ENCODE peak calls at places on chromosomes 5 and 9, in five cellular contexts. One of them, this sample, is unnamed. For H3K36me3, the result is how much of the 10 kb centered on the place peaks cover.

GRCh38 chr9:114953917-114954316 is 23.5 kb upstream of the TNFSF8 start:
- DNase-seq in H1: no peak
- DNase-seq in upper lobe of left lung: peak
- DNase-seq in transverse colon: peak
- DNase-seq in HepG2: no peak
- DNase-seq in this sample: no peak

GRCh38 chr9:114430443-114430842 is 42.7 kb upstream of the AKNA start:
- DNase-seq in HepG2: no peak
- DNase-seq in upper lobe of left lung: no peak
- DNase-seq in H1: no peak
- DNase-seq in transverse colon: no peak
- DNase-seq in this sample: no peak

GRCh38 chr9:110152704-110153374 is 55.1 kb downstream of the C9orf152 start:
- DNase-seq in upper lobe of left lung: no peak
- DNase-seq in transverse colon: no peak
- DNase-seq in H1: no peak
- DNase-seq in HepG2: peak
- DNase-seq in this sample: no peak

GRCh38 chr5:61995486-61995885 is 310.5 kb upstream of the KIF2A start:
- DNase-seq in transverse colon: no peak
- DNase-seq in upper lobe of left lung: no peak
- DNase-seq in HepG2: no peak
- DNase-seq in H1: no peak
- DNase-seq in this sample: no peak

GRCh38 chr5:139698461-139699146 is 50.5 kb downstream of the CXXC5 start:
- DNase-seq in H1: no peak
- DNase-seq in upper lobe of left lung: no peak
- DNase-seq in transverse colon: peak
- DNase-seq in HepG2: no peak
- DNase-seq in this sample: peak

GRCh38 chr5:90264930-90265857 is 144.4 kb downstream of the CETN3 start:
- DNase-seq in HepG2: peak
- DNase-seq in upper lobe of left lung: peak
- DNase-seq in transverse colon: peak
- DNase-seq in H1: peak
- DNase-seq in this sample: peak

GRCh38 chr9:97830884-97831829 is 21.9 kb upstream of the FOXE1 start:
- DNase-seq in HepG2: peak
- DNase-seq in H1: no peak
- DNase-seq in upper lobe of left lung: no peak
- DNase-seq in transverse colon: no peak
- DNase-seq in this sample: no peak

GRCh38 chr9:108002296-108003056 is 512.9 kb upstream of the KLF4 start:
- DNase-seq in H1: no peak
- DNase-seq in transverse colon: peak
- DNase-seq in HepG2: no peak
- DNase-seq in upper lobe of left lung: peak
- DNase-seq in this sample: no peak

GRCh38 chr5:2196989-2197531 is 314.3 kb upstream of the IRX4 start:
- DNase-seq in transverse colon: no peak
- DNase-seq in upper lobe of left lung: no peak
- DNase-seq in H1: no peak
- DNase-seq in HepG2: no peak
- DNase-seq in this sample: no peak

GRCh38 chr9:113310538-113310937 is 7.4 kb upstream of the RNF183 start:
- DNase-seq in HepG2: no peak
- DNase-seq in transverse colon: no peak
- DNase-seq in H1: no peak
- DNase-seq in upper lobe of left lung: no peak
- DNase-seq in this sample: no peak

GRCh38 chr5:117982691-117983090 is 1005.7 kb downstream of the DTWD2 start:
- DNase-seq in H1: no peak
- DNase-seq in upper lobe of left lung: no peak
- DNase-seq in HepG2: no peak
- DNase-seq in transverse colon: no peak
- DNase-seq in this sample: no peak

GRCh38 chr9:37149646-37150308 is 29.4 kb downstream of the ZCCHC7 start:
- DNase-seq in H1: no peak
- DNase-seq in HepG2: no peak
- DNase-seq in upper lobe of left lung: no peak
- DNase-seq in transverse colon: no peak
- DNase-seq in this sample: no peak
- H3K36me3 ChIP-seq in H1: under half
- H3K36me3 ChIP-seq in HepG2: under half
- H3K36me3 ChIP-seq in upper lobe of left lung: under half
- H3K36me3 ChIP-seq in transverse colon: under half
- H3K36me3 ChIP-seq in this sample: under half

GRCh38 chr5:59893061-59893435 is 478 bp downstream of the PDE4D start:
- DNase-seq in H1: no peak
- DNase-seq in transverse colon: no peak
- DNase-seq in upper lobe of left lung: no peak
- DNase-seq in HepG2: no peak
- DNase-seq in this sample: no peak

GRCh38 chr5:59893436-59894227 is at the start of gene PDE4D:
- DNase-seq in upper lobe of left lung: peak
- DNase-seq in H1: peak
- DNase-seq in transverse colon: peak
- DNase-seq in HepG2: no peak
- DNase-seq in this sample: peak

GRCh38 chr5:59897075-59897474 is 3.5 kb upstream of the PDE4D start:
- DNase-seq in upper lobe of left lung: no peak
- DNase-seq in transverse colon: no peak
- DNase-seq in H1: no peak
- DNase-seq in HepG2: no peak
- DNase-seq in this sample: no peak
- TF ChIP-seq EP300 in upper lobe of left lung: no peak
- TF ChIP-seq EP300 in transverse colon: no peak
- TF ChIP-seq EP300 in H1: no peak
- TF ChIP-seq EP300 in HepG2: no peak
- TF ChIP-seq EP300 in this sample: no peak

DNA sequence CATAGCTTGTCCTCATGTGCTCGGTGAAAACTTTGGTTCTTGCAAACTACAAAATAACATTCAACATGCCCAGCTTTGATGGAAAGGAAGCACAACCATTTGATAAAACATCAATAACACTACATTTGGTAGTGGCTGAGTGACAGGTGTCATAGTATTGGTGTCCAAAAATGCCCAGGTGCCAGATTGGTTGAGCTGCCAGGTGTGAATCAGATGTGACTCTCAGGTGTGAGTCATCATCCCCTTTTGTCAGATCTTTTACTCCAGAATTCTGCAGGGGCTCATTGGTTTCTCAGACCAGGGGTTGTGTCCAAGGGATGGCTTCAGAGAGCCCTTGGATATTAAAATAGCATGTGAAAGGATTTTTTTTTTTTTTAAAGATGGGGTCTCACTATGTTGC is 22.5 kb upstream of the POMT1 start:
- DNase-seq in HepG2: no peak
- DNase-seq in upper lobe of left lung: no peak
- DNase-seq in transverse colon: no peak
- DNase-seq in H1: no peak
- DNase-seq in this sample: no peak
- H3K36me3 ChIP-seq in HepG2: half or more
- H3K36me3 ChIP-seq in upper lobe of left lung: half or more
- H3K36me3 ChIP-seq in transverse colon: under half
- H3K36me3 ChIP-seq in H1: half or more
- H3K36me3 ChIP-seq in this sample: half or more

GRCh38 chr5:172659909-172660628 is 19.0 kb downstream of the NEURL1B start:
- DNase-seq in upper lobe of left lung: peak
- DNase-seq in HepG2: peak
- DNase-seq in transverse colon: peak
- DNase-seq in H1: no peak
- DNase-seq in this sample: peak
- TF ChIP-seq EP300 in upper lobe of left lung: no peak
- TF ChIP-seq EP300 in HepG2: peak
- TF ChIP-seq EP300 in transverse colon: peak
- TF ChIP-seq EP300 in H1: no peak
- TF ChIP-seq EP300 in this sample: no peak

DNA sequence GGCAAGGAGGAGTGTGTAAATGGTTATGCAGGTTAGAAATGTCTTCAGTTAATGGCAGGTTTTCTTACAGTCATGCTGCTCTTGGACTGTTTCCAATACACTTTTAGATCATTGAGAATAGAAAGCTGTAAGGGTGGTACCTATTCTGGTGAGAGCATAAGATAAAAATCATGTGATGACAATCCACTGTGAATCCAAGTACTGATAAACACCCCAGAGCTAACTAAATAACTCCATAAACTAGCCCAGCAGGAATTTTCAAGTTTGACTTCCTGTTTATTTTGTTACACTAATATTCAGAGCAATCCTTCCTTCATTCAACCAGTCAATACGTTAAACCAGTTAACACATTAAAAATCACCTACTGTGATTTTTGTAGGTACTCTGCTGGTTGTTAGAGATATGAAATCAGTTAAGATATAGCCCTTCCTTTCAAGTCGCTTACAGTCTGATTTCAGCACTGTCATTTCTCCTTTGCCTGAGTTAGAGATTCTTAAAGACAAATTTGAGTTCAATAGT is 22.6 kb downstream of the VCAN start:
- DNase-seq in H1: no peak
- DNase-seq in upper lobe of left lung: no peak
- DNase-seq in HepG2: no peak
- DNase-seq in transverse colon: no peak
- DNase-seq in this sample: no peak
- H3K36me3 ChIP-seq in H1: under half
- H3K36me3 ChIP-seq in upper lobe of left lung: under half
- H3K36me3 ChIP-seq in HepG2: under half
- H3K36me3 ChIP-seq in transverse colon: under half
- H3K36me3 ChIP-seq in this sample: under half

GRCh38 chr5:179467441-179467840 is 82.9 kb upstream of the RUFY1 start:
- DNase-seq in upper lobe of left lung: no peak
- DNase-seq in HepG2: no peak
- DNase-seq in H1: no peak
- DNase-seq in transverse colon: no peak
- DNase-seq in this sample: no peak

GRCh38 chr5:179468696-179469095 is 81.7 kb upstream of the RUFY1 start:
- DNase-seq in upper lobe of left lung: no peak
- DNase-seq in H1: no peak
- DNase-seq in transverse colon: no peak
- DNase-seq in HepG2: no peak
- DNase-seq in this sample: no peak

GRCh38 chr5:179459771-179460170 is 90.6 kb upstream of the RUFY1 start:
- DNase-seq in upper lobe of left lung: no peak
- DNase-seq in HepG2: no peak
- DNase-seq in transverse colon: no peak
- DNase-seq in H1: no peak
- DNase-seq in this sample: no peak

GRCh38 chr5:179461576-179461975 is 88.8 kb upstream of the RUFY1 start:
- DNase-seq in HepG2: no peak
- DNase-seq in upper lobe of left lung: no peak
- DNase-seq in transverse colon: no peak
- DNase-seq in H1: no peak
- DNase-seq in this sample: no peak

GRCh38 chr5:179464631-179465030 is 85.7 kb upstream of the RUFY1 start:
- DNase-seq in HepG2: no peak
- DNase-seq in H1: no peak
- DNase-seq in upper lobe of left lung: no peak
- DNase-seq in transverse colon: no peak
- DNase-seq in this sample: no peak
- TF ChIP-seq EP300 in HepG2: no peak
- TF ChIP-seq EP300 in H1: no peak
- TF ChIP-seq EP300 in upper lobe of left lung: no peak
- TF ChIP-seq EP300 in transverse colon: no peak
- TF ChIP-seq EP300 in this sample: no peak

This sample was measured in stomach.